ENCODE peak calls at places on chromosomes 11 and 22, in five cellular contexts. One of them, this sample, is unnamed.

GRCh38 chr22:46058591-46059519 is 81.9 kb upstream of the WNT7B start:
- DNase-seq in fibroblast of the conjunctiva: no peak
- DNase-seq in Peyer's patch: peak; percentile 46
- DNase-seq in mucosa of descending colon: no peak
- DNase-seq in NCI-H1105 treated with DMSO at 0.1 percent for 48 hours: peak; percentile 73
- DNase-seq in this sample: no peak

GRCh38 chr11:116853461-116854073 is 16.1 kb upstream of the APOA1 start:
- DNase-seq in fibroblast of the conjunctiva: no peak
- DNase-seq in Peyer's patch: no peak
- DNase-seq in mucosa of descending colon: peak; percentile 59
- DNase-seq in NCI-H1105 treated with DMSO at 0.1 percent for 48 hours: no peak
- DNase-seq in this sample: no peak

GRCh38 chr11:75563978-75564552 is 2.0 kb downstream of the SERPINH1 start:
- DNase-seq in fibroblast of the conjunctiva: peak; percentile 87
- DNase-seq in Peyer's patch: no peak
- DNase-seq in mucosa of descending colon: no peak
- DNase-seq in NCI-H1105 treated with DMSO at 0.1 percent for 48 hours: no peak
- DNase-seq in this sample: no peak

GRCh38 chr22:17339095-17339693 is 30.1 kb upstream of the CECR2 start:
- DNase-seq in fibroblast of the conjunctiva: no peak
- DNase-seq in Peyer's patch: no peak
- DNase-seq in mucosa of descending colon: no peak
- DNase-seq in NCI-H1105 treated with DMSO at 0.1 percent for 48 hours: no peak
- DNase-seq in this sample: no peak

GRCh38 chr22:42863349-42863911 is 6.4 kb upstream of the ARFGAP3 start:
- DNase-seq in fibroblast of the conjunctiva: peak; percentile 43
- DNase-seq in Peyer's patch: no peak
- DNase-seq in mucosa of descending colon: no peak
- DNase-seq in NCI-H1105 treated with DMSO at 0.1 percent for 48 hours: no peak
- DNase-seq in this sample: no peak

GRCh38 chr22:37239336-37240239 is 4.5 kb downstream of the RAC2 start:
- DNase-seq in fibroblast of the conjunctiva: no peak
- DNase-seq in Peyer's patch: peak; percentile 38
- DNase-seq in mucosa of descending colon: no peak
- DNase-seq in NCI-H1105 treated with DMSO at 0.1 percent for 48 hours: no peak
- DNase-seq in this sample: no peak

GRCh38 chr22:38218661-38219331 is 17.0 kb downstream of the MAFF start:
- DNase-seq in fibroblast of the conjunctiva: peak; percentile 76
- DNase-seq in Peyer's patch: peak; percentile 85
- DNase-seq in mucosa of descending colon: peak; percentile 81
- DNase-seq in NCI-H1105 treated with DMSO at 0.1 percent for 48 hours: no peak
- DNase-seq in this sample: no peak

GRCh38 chr11:114915871-114916270 is 237.5 kb downstream of the NXPE2 start:
- DNase-seq in fibroblast of the conjunctiva: no peak
- DNase-seq in Peyer's patch: no peak
- DNase-seq in mucosa of descending colon: no peak
- DNase-seq in NCI-H1105 treated with DMSO at 0.1 percent for 48 hours: no peak
- DNase-seq in this sample: no peak

GRCh38 chr22:28015676-28016601 is 96.9 kb upstream of the PITPNB start:
- DNase-seq in fibroblast of the conjunctiva: no peak
- DNase-seq in Peyer's patch: peak; percentile 30
- DNase-seq in mucosa of descending colon: no peak
- DNase-seq in NCI-H1105 treated with DMSO at 0.1 percent for 48 hours: no peak
- DNase-seq in this sample: no peak

GRCh38 chr11:125210112-125210511 is 45.6 kb downstream of the PKNOX2 start:
- DNase-seq in fibroblast of the conjunctiva: no peak
- DNase-seq in Peyer's patch: no peak
- DNase-seq in mucosa of descending colon: no peak
- DNase-seq in NCI-H1105 treated with DMSO at 0.1 percent for 48 hours: no peak
- DNase-seq in this sample: no peak

GRCh38 chr11:120350637-120351036 is 14.4 kb downstream of the ARHGEF12 start:
- DNase-seq in fibroblast of the conjunctiva: no peak
- DNase-seq in Peyer's patch: no peak
- DNase-seq in mucosa of descending colon: no peak
- DNase-seq in NCI-H1105 treated with DMSO at 0.1 percent for 48 hours: no peak
- DNase-seq in this sample: no peak

GRCh38 chr22:22737590-22737989 is 93.2 kb downstream of the GGTLC2 start:
- DNase-seq in fibroblast of the conjunctiva: no peak
- DNase-seq in Peyer's patch: no peak
- DNase-seq in mucosa of descending colon: no peak
- DNase-seq in NCI-H1105 treated with DMSO at 0.1 percent for 48 hours: no peak
- DNase-seq in this sample: no peak

GRCh38 chr11:114440971-114441810 is 1.9 kb downstream of the REXO2 start:
- DNase-seq in fibroblast of the conjunctiva: no peak
- DNase-seq in Peyer's patch: no peak
- DNase-seq in mucosa of descending colon: no peak
- DNase-seq in NCI-H1105 treated with DMSO at 0.1 percent for 48 hours: peak; percentile 87
- DNase-seq in this sample: no peak

GRCh38 chr11:35367491-35367890 is 51.9 kb downstream of the SLC1A2 start:
- DNase-seq in fibroblast of the conjunctiva: peak; percentile 44
- DNase-seq in Peyer's patch: no peak
- DNase-seq in mucosa of descending colon: no peak
- DNase-seq in NCI-H1105 treated with DMSO at 0.1 percent for 48 hours: no peak
- DNase-seq in this sample: no peak

GRCh38 chr11:33445761-33446161 is 188.6 kb downstream of the HIPK3 start:
- DNase-seq in fibroblast of the conjunctiva: no peak
- DNase-seq in Peyer's patch: no peak
- DNase-seq in mucosa of descending colon: no peak
- DNase-seq in NCI-H1105 treated with DMSO at 0.1 percent for 48 hours: no peak
- DNase-seq in this sample: no peak

GRCh38 chr22:40196628-40197027 is 18.9 kb downstream of the TNRC6B start:
- DNase-seq in fibroblast of the conjunctiva: peak; percentile 68
- DNase-seq in Peyer's patch: peak; percentile 42
- DNase-seq in mucosa of descending colon: no peak
- DNase-seq in NCI-H1105 treated with DMSO at 0.1 percent for 48 hours: no peak
- DNase-seq in this sample: no peak

GRCh38 chr22:45429424-45429823 is 15.9 kb downstream of the RIBC2 start:
- DNase-seq in fibroblast of the conjunctiva: no peak
- DNase-seq in Peyer's patch: peak; percentile 40
- DNase-seq in mucosa of descending colon: no peak
- DNase-seq in NCI-H1105 treated with DMSO at 0.1 percent for 48 hours: no peak
- DNase-seq in this sample: no peak

GRCh38 chr22:29148036-29148435 is 57.7 kb upstream of the EMID1 start:
- DNase-seq in fibroblast of the conjunctiva: no peak
- DNase-seq in Peyer's patch: peak; percentile 23
- DNase-seq in mucosa of descending colon: no peak
- DNase-seq in NCI-H1105 treated with DMSO at 0.1 percent for 48 hours: no peak
- DNase-seq in this sample: no peak